ENCODE peak calls at places on chromosomes 6 and 20, in seven cellular contexts. S, D, Q, N, R, K and C are unnamed samples.

GRCh38 chr6:3741477-3741871 is 10.0 kb downstream of the PXDC1 start:
- DNase-seq in Q (no peak), D (no peak), R (no peak), K (no peak), S (no peak), N (no peak), C (no peak)

GRCh38 chr20:48294196-48294595 is 508.9 kb upstream of the SULF2 start:
- DNase-seq in S (peak; percentile 87), D (no peak), Q (no peak), K (peak; percentile 87), N (peak; percentile 39), R (no peak), C (peak; percentile 35)

GRCh38 chr6:68639826-68640505 is 4.9 kb downstream of the ADGRB3 start:
- DNase-seq in Q (no peak), D (no peak), N (no peak), K (no peak), S (no peak), R (no peak), C (peak; percentile 6)

GRCh38 chr6:24194968-24195700 is 69.1 kb downstream of the NRSN1 start:
- DNase-seq in N (no peak), Q (no peak), S (peak; percentile 14), K (no peak), D (no peak), R (no peak), C (no peak)

GRCh38 chr6:47353822-47354221 is 44.1 kb upstream of the TNFRSF21 start:
- DNase-seq in K (no peak), R (no peak), D (no peak), N (no peak), Q (no peak), S (no peak), C (peak; percentile 84)

GRCh38 chr6:137056121-137056880 is 11.5 kb upstream of the IL20RA start:
- DNase-seq in N (no peak), D (no peak), R (no peak), S (peak; percentile 79), K (peak; percentile 24), Q (no peak), C (no peak)

GRCh38 chr6:1394591-1395463 is 5.5 kb downstream of the FOXF2 start:
- DNase-seq in D (no peak), K (no peak), R (no peak), Q (no peak), S (no peak), N (no peak), C (no peak)

GRCh38 chr6:23424584-23424983 is 701.4 kb upstream of the NRSN1 start:
- DNase-seq in D (no peak), K (no peak), N (no peak), R (no peak), S (no peak), Q (no peak), C (no peak)

GRCh38 chr6:125507987-125508655 is 206.4 kb upstream of the HDDC2 start:
- DNase-seq in R (no peak), N (no peak), Q (no peak), K (no peak), D (no peak), S (peak; percentile 63), C (no peak)

GRCh38 chr6:110596354-110596753 is 119.9 kb upstream of the SLC22A16 start:
- DNase-seq in N (no peak), Q (no peak), S (no peak), D (no peak), K (no peak), R (peak; percentile 38), C (no peak)

GRCh38 chr6:99349620-99350141 is at the start of gene FAXC:
- DNase-seq in Q (peak; percentile 74), K (peak; percentile 10), N (peak; percentile 14), S (peak; percentile 52), D (no peak), R (peak; percentile 70), C (no peak)

GRCh38 chr20:57210054-57210910 is 56.2 kb downstream of the BMP7 start:
- DNase-seq in Q (peak; percentile 80), D (no peak), R (peak; percentile 59), S (no peak), N (no peak), K (no peak), C (no peak)

GRCh38 chr6:57072108-57072507 is 17.9 kb upstream of the ZNF451 start:
- DNase-seq in R (no peak), D (no peak), Q (no peak), S (no peak), K (no peak), N (no peak), C (peak; percentile 6)

GRCh38 chr20:50415516-50416268 is 94.5 kb upstream of the PTPN1 start:
- DNase-seq in Q (peak; percentile 99), S (peak; percentile 67), R (peak; percentile 100), K (peak; percentile 87), D (peak; percentile 93), N (peak; percentile 87), C (peak; percentile 75)

GRCh38 chr6:149614352-149614751 is 34.2 kb downstream of the KATNA1 start:
- DNase-seq in Q (no peak), D (no peak), N (peak; percentile 41), S (no peak), R (no peak), K (peak; percentile 12), C (peak; percentile 61)

GRCh38 chr20:23441850-23442313 is 2.4 kb downstream of the CSTL1 start:
- DNase-seq in S (peak; percentile 61), N (peak; percentile 72), K (peak; percentile 32), R (peak; percentile 68), Q (peak; percentile 45), D (peak; percentile 76), C (peak; percentile 70)

GRCh38 chr6:157568702-157569101 is 187.7 kb downstream of the ZDHHC14 start:
- DNase-seq in S (no peak), N (no peak), D (no peak), K (no peak), Q (no peak), R (no peak), C (no peak)

GRCh38 chr20:62733891-62734290 is 25.3 kb downstream of the NTSR1 start:
- DNase-seq in K (no peak), D (no peak), S (no peak), R (no peak), Q (no peak), N (no peak), C (no peak)

GRCh38 chr6:125831660-125832059 is 40.9 kb downstream of the NCOA7 start:
- DNase-seq in Q (no peak), K (no peak), R (no peak), S (no peak), N (no peak), D (no peak), C (no peak)

GRCh38 chr6:73652637-73653570 is 888 bp downstream of the SLC17A5 start:
- DNase-seq in K (peak; percentile 24), S (peak; percentile 70), N (peak; percentile 41), R (peak; percentile 54), D (peak; percentile 92), Q (peak; percentile 55), C (peak; percentile 33)